ENCODE peak calls at places on chromosomes 12 and 14, in ten cellular contexts. H is astrocyte of the spinal cord; B is AG04449; Y is CD8-positive, alpha-beta T cell; S is brain microvascular endothelial cell; T is cardiac muscle cell; N is uterus; K is heart right ventricle; J is upper lobe of right lung; R is right lobe of liver. E is an unnamed sample.

GRCh38 chr14:102095871-102096568 is 9.2 kb upstream of the HSP90AA1 start:
- DNase-seq in B (no peak), J (peak), S (peak), R (no peak), N (no peak), T (no peak), Y (no peak), K (no peak), H (no peak), E (no peak)

GRCh38 chr14:52314521-52315354 is 626 bp downstream of the PTGER2 start:
- DNase-seq in R (peak), B (no peak), J (peak), T (peak), K (no peak), N (peak), Y (peak), H (peak), S (peak), E (no peak)

GRCh38 chr12:113328368-113328889 is 6.5 kb downstream of the SLC8B1 start:
- DNase-seq in H (no peak), S (no peak), K (no peak), Y (no peak), N (no peak), T (peak), R (no peak), B (no peak), J (no peak), E (no peak)

GRCh38 chr12:76634074-76634570 is 74.6 kb upstream of the OSBPL8 start:
- DNase-seq in T (no peak), N (no peak), R (no peak), J (no peak), Y (no peak), H (no peak), K (no peak), S (no peak), B (no peak), E (no peak)

GRCh38 chr14:30283822-30284446 is 275.0 kb upstream of the G2E3 start:
- DNase-seq in Y (no peak), T (peak), B (no peak), S (peak), K (no peak), R (no peak), N (no peak), H (peak), J (no peak), E (peak)

GRCh38 chr14:104794099-104794498 is 1.4 kb downstream of the AKT1 start:
- DNase-seq in B (no peak), T (peak), Y (peak), S (peak), J (peak), R (peak), K (no peak), H (peak), N (no peak), E (peak)

GRCh38 chr12:51496907-51497306 is 72.3 kb downstream of the SLC4A8 start:
- DNase-seq in K (no peak), H (no peak), B (no peak), J (no peak), R (no peak), N (no peak), T (no peak), S (no peak), Y (no peak), E (no peak)

GRCh38 chr12:122870867-122871664 is 24.9 kb downstream of the VPS37B start:
- DNase-seq in Y (no peak), J (peak), B (no peak), T (no peak), H (peak), N (no peak), K (no peak), S (peak), R (peak), E (peak)

GRCh38 chr14:66039495-66039894 is 446.7 kb upstream of the CCDC196 start:
- DNase-seq in B (no peak), N (no peak), T (no peak), J (no peak), K (no peak), H (no peak), Y (no peak), R (no peak), S (no peak), E (no peak)

GRCh38 chr14:54568821-54569591 is 2.1 kb downstream of the SAMD4A start:
- DNase-seq in N (peak), Y (no peak), H (no peak), K (peak), B (no peak), T (peak), S (peak), R (no peak), J (no peak), E (no peak)
- H3K4me3 ChIP-seq in N (peak), Y (no peak), H (peak), K (peak), B (peak), T (peak), S (peak), R (no peak), J (peak), E (peak)

GRCh38 chr12:80512781-80513180 is 68.7 kb downstream of the PTPRQ start:
- DNase-seq in Y (no peak), J (no peak), N (no peak), R (no peak), K (no peak), S (no peak), B (no peak), T (no peak), H (no peak), E (no peak)
- TF ChIP-seq CTCF in Y (no peak), J (no peak), N (no peak), R (no peak), K (no peak), S (no peak), B (no peak), T (no peak), H (no peak), E (no peak)

GRCh38 chr12:14379508-14379907 is 14.0 kb downstream of the ATF7IP start:
- DNase-seq in J (no peak), T (no peak), N (no peak), B (no peak), S (no peak), H (no peak), R (no peak), K (no peak), Y (no peak), E (no peak)

GRCh38 chr12:14390885-14391530 is 25.5 kb downstream of the ATF7IP start:
- DNase-seq in B (no peak), J (no peak), Y (no peak), N (no peak), K (no peak), S (no peak), T (no peak), R (no peak), H (no peak), E (no peak)

GRCh38 chr12:14387472-14387871 is 22.0 kb downstream of the ATF7IP start:
- DNase-seq in T (no peak), B (no peak), K (no peak), S (no peak), H (no peak), R (no peak), Y (no peak), N (no peak), J (no peak), E (no peak)

GRCh38 chr12:14390449-14390848 is 25.0 kb downstream of the ATF7IP start:
- DNase-seq in K (no peak), B (no peak), H (no peak), N (no peak), Y (no peak), S (no peak), R (no peak), J (no peak), T (no peak), E (no peak)

GRCh38 chr12:14384783-14385638 is 19.5 kb downstream of the ATF7IP start:
- DNase-seq in K (peak), H (peak), R (no peak), S (peak), T (peak), N (peak), J (no peak), Y (peak), B (peak), E (peak)
- H3K4me3 ChIP-seq in K (peak), H (peak), R (peak), S (peak), T (peak), N (peak), J (peak), Y (peak), B (peak), E (peak)

GRCh38 chr12:48054955-48055821 is 50.7 kb downstream of the SENP1 start:
- DNase-seq in Y (no peak), R (no peak), N (no peak), J (no peak), H (no peak), S (no peak), K (no peak), T (no peak), B (no peak), E (no peak)

GRCh38 chr12:48053122-48053521 is 48.8 kb upstream of the COL2A1 start:
- DNase-seq in J (no peak), H (no peak), S (no peak), Y (no peak), B (no peak), N (no peak), K (no peak), T (no peak), R (no peak), E (no peak)

GRCh38 chr12:48050174-48050573 is 45.9 kb upstream of the COL2A1 start:
- DNase-seq in N (no peak), Y (no peak), R (no peak), K (no peak), T (no peak), S (peak), H (no peak), B (no peak), J (no peak), E (no peak)

GRCh38 chr12:48051681-48052080 is 47.4 kb upstream of the COL2A1 start:
- DNase-seq in S (no peak), J (no peak), B (no peak), N (no peak), R (no peak), Y (no peak), K (no peak), T (no peak), H (no peak), E (no peak)

DNA sequence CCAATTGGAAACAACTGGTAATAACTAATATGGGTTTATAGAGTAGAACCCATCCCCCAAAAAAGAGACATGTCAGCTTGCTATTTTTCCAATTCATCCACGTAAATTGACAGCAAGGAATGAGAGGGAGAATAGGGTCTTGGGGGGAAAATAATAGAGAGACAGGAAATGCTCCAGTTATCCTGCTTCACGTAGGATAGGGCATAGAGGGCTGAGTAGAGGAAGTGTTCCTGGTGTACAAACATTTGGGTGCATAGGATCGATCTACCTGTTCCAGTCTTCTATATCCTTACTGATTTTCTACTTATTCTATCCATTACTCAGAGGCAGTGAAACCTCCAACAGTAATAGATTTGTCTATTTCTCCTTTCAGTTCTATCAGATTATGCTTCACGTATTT is 49.6 kb upstream of the COL2A1 start:
- DNase-seq in S (no peak), J (no peak), Y (no peak), H (no peak), T (no peak), R (no peak), B (no peak), N (no peak), K (no peak), E (no peak)
- TF ChIP-seq CTCF in S (no peak), J (no peak), Y (no peak), H (no peak), T (no peak), R (no peak), B (no peak), N (no peak), K (no peak), E (no peak)

GRCh38 chr14:67619446-67620216 is at the start of gene ARG2:
- DNase-seq in H (peak), K (peak), J (peak), S (peak), Y (peak), R (peak), T (peak), B (no peak), N (peak), E (peak)

GRCh38 chr14:67622675-67623074 is 3.0 kb downstream of the ARG2 start:
- DNase-seq in B (peak), S (peak), H (peak), T (peak), J (no peak), R (no peak), N (peak), K (peak), Y (no peak), E (peak)

GRCh38 chr14:67620217-67620789 is 583 bp downstream of the ARG2 start:
- DNase-seq in R (peak), S (no peak), K (no peak), B (no peak), J (no peak), T (peak), Y (no peak), N (peak), H (peak), E (peak)

GRCh38 chr14:67623114-67623513 is 3.4 kb downstream of the ARG2 start:
- DNase-seq in K (no peak), J (no peak), R (no peak), B (no peak), N (no peak), S (no peak), H (no peak), T (no peak), Y (no peak), E (peak)

GRCh38 chr14:67618617-67619063 is 1.1 kb upstream of the ARG2 start:
- DNase-seq in S (peak), Y (peak), K (peak), B (peak), H (peak), N (peak), R (no peak), J (no peak), T (peak), E (peak)
- H3K4me3 ChIP-seq in S (no peak), Y (no peak), K (peak), B (no peak), H (no peak), N (no peak), R (no peak), J (no peak), T (no peak), E (no peak)

E was measured in fibroblast of pulmonary artery.